ENCODE peak calls at places on chromosomes 5 and 9, in six cellular contexts. W is fibroblast of the aortic adventitia, P is M059J, U is NCI-H2171 treated with DMSO at 0.1 percent for 48 hours, A is HT1080, O is Right ventricle myocardium superior. L is an unnamed sample.

GRCh38 chr5:155983954-155984353 is 343.0 kb upstream of the SGCD start:
- DNase-seq in W (no peak), P (no peak), U (no peak), A (no peak), O (no peak), L (peak; percentile 1)

GRCh38 chr5:135113323-135113722 is 79.3 kb upstream of the PITX1 start:
- DNase-seq in W (no peak), P (no peak), U (no peak), A (no peak), O (no peak), L (no peak)

GRCh38 chr9:84711936-84712335 is 42.4 kb downstream of the NTRK2 start:
- DNase-seq in W (no peak), P (peak; percentile 98), U (no peak), A (peak; percentile 55), O (no peak), L (peak; percentile 90)

GRCh38 chr9:88197781-88198345 is 59.6 kb upstream of the SPATA31C2 start:
- DNase-seq in W (peak; percentile 68), P (peak; percentile 93), U (no peak), A (peak; percentile 40), O (no peak), L (peak; percentile 93)

GRCh38 chr5:107254214-107254901 is 416.4 kb downstream of the EFNA5 start:
- DNase-seq in W (no peak), P (no peak), U (no peak), A (no peak), O (no peak), L (no peak)

GRCh38 chr5:181246276-181247050 is 2.8 kb upstream of the RACK1 start:
- DNase-seq in W (peak; percentile 80), P (peak; percentile 85), U (no peak), A (peak; percentile 79), O (peak; percentile 95), L (peak; percentile 64)

GRCh38 chr9:95058795-95059386 is 258.6 kb downstream of the FANCC start:
- DNase-seq in W (no peak), P (peak; percentile 40), U (peak; percentile 79), A (no peak), O (no peak), L (no peak)

GRCh38 chr5:12675956-12676355 is 771.7 kb upstream of the CTNND2 start:
- DNase-seq in W (no peak), P (no peak), U (no peak), A (no peak), O (no peak), L (no peak)

GRCh38 chr9:70577671-70578070 is 163.2 kb upstream of the KLF9 start:
- DNase-seq in W (no peak), P (no peak), U (no peak), A (no peak), O (no peak), L (no peak)

GRCh38 chr5:126446498-126447224 is 23.5 kb downstream of the GRAMD2B start:
- DNase-seq in W (peak; percentile 73), P (peak; percentile 86), U (no peak), A (peak; percentile 37), O (no peak), L (peak; percentile 98)

L was measured in bronchial epithelial cell.